ENCODE peak calls at places on chromosome 14, in eight cellular contexts. One of them, this sample, is unnamed.

GRCh38 chr14:29741909-29742401 is 185.7 kb downstream of the PRKD1 start:
- DNase-seq in HAP-1: no peak
- DNase-seq in WTC11: no peak
- DNase-seq in GM10248: no peak
- DNase-seq in stimulated activated CD4-positive, alpha-beta T cell treated with anti-CD3 and anti-CD28 coated beads, Interleukin-1b, Interleukin-23, amount 100 ng/mL, for 1 hour: no peak
- DNase-seq in NCI-H2029: peak
- DNase-seq in Jurkat, Clone E6-1: no peak
- DNase-seq in naive thymus-derived CD8-positive, alpha-beta T cell: no peak
- DNase-seq in this sample: peak

GRCh38 chr14:95255013-95255412 is 64.7 kb downstream of the CLMN start:
- DNase-seq in HAP-1: no peak
- DNase-seq in naive thymus-derived CD8-positive, alpha-beta T cell: no peak
- DNase-seq in GM10248: peak
- DNase-seq in WTC11: peak
- DNase-seq in Jurkat, Clone E6-1: no peak
- DNase-seq in stimulated activated CD4-positive, alpha-beta T cell treated with anti-CD3 and anti-CD28 coated beads, Interleukin-1b, Interleukin-23, amount 100 ng/mL, for 1 hour: no peak
- DNase-seq in NCI-H2029: no peak
- DNase-seq in this sample: no peak

GRCh38 chr14:64971890-64972785 is at the start of gene RAB15:
- DNase-seq in WTC11: peak
- DNase-seq in HAP-1: no peak
- DNase-seq in stimulated activated CD4-positive, alpha-beta T cell treated with anti-CD3 and anti-CD28 coated beads, Interleukin-1b, Interleukin-23, amount 100 ng/mL, for 1 hour: no peak
- DNase-seq in NCI-H2029: no peak
- DNase-seq in Jurkat, Clone E6-1: no peak
- DNase-seq in GM10248: peak
- DNase-seq in naive thymus-derived CD8-positive, alpha-beta T cell: peak
- DNase-seq in this sample: no peak

GRCh38 chr14:65791551-65791981 is 379.0 kb downstream of the FUT8 start:
- DNase-seq in stimulated activated CD4-positive, alpha-beta T cell treated with anti-CD3 and anti-CD28 coated beads, Interleukin-1b, Interleukin-23, amount 100 ng/mL, for 1 hour: no peak
- DNase-seq in Jurkat, Clone E6-1: peak
- DNase-seq in GM10248: peak
- DNase-seq in HAP-1: no peak
- DNase-seq in WTC11: no peak
- DNase-seq in naive thymus-derived CD8-positive, alpha-beta T cell: peak
- DNase-seq in NCI-H2029: no peak
- DNase-seq in this sample: peak

GRCh38 chr14:91983571-91983970 is 36.1 kb upstream of the FBLN5 start:
- DNase-seq in Jurkat, Clone E6-1: no peak
- DNase-seq in WTC11: no peak
- DNase-seq in stimulated activated CD4-positive, alpha-beta T cell treated with anti-CD3 and anti-CD28 coated beads, Interleukin-1b, Interleukin-23, amount 100 ng/mL, for 1 hour: no peak
- DNase-seq in naive thymus-derived CD8-positive, alpha-beta T cell: no peak
- DNase-seq in NCI-H2029: no peak
- DNase-seq in HAP-1: no peak
- DNase-seq in GM10248: no peak
- DNase-seq in this sample: no peak

GRCh38 chr14:69056389-69056788 is 77.3 kb upstream of the ACTN1 start:
- DNase-seq in Jurkat, Clone E6-1: no peak
- DNase-seq in naive thymus-derived CD8-positive, alpha-beta T cell: peak
- DNase-seq in HAP-1: peak
- DNase-seq in stimulated activated CD4-positive, alpha-beta T cell treated with anti-CD3 and anti-CD28 coated beads, Interleukin-1b, Interleukin-23, amount 100 ng/mL, for 1 hour: no peak
- DNase-seq in GM10248: no peak
- DNase-seq in WTC11: peak
- DNase-seq in NCI-H2029: no peak
- DNase-seq in this sample: no peak

GRCh38 chr14:34610101-34610500 is 19.8 kb downstream of the SNX6 start:
- DNase-seq in NCI-H2029: no peak
- DNase-seq in HAP-1: no peak
- DNase-seq in WTC11: no peak
- DNase-seq in naive thymus-derived CD8-positive, alpha-beta T cell: no peak
- DNase-seq in GM10248: no peak
- DNase-seq in stimulated activated CD4-positive, alpha-beta T cell treated with anti-CD3 and anti-CD28 coated beads, Interleukin-1b, Interleukin-23, amount 100 ng/mL, for 1 hour: no peak
- DNase-seq in Jurkat, Clone E6-1: no peak
- DNase-seq in this sample: no peak

GRCh38 chr14:98900721-98901272 is 371.2 kb downstream of the BCL11B start:
- DNase-seq in naive thymus-derived CD8-positive, alpha-beta T cell: no peak
- DNase-seq in HAP-1: no peak
- DNase-seq in GM10248: no peak
- DNase-seq in Jurkat, Clone E6-1: no peak
- DNase-seq in stimulated activated CD4-positive, alpha-beta T cell treated with anti-CD3 and anti-CD28 coated beads, Interleukin-1b, Interleukin-23, amount 100 ng/mL, for 1 hour: no peak
- DNase-seq in WTC11: no peak
- DNase-seq in NCI-H2029: no peak
- DNase-seq in this sample: no peak

GRCh38 chr14:80491131-80491530 is 279.8 kb upstream of the DIO2 start:
- DNase-seq in HAP-1: no peak
- DNase-seq in GM10248: no peak
- DNase-seq in NCI-H2029: no peak
- DNase-seq in WTC11: peak
- DNase-seq in stimulated activated CD4-positive, alpha-beta T cell treated with anti-CD3 and anti-CD28 coated beads, Interleukin-1b, Interleukin-23, amount 100 ng/mL, for 1 hour: no peak
- DNase-seq in naive thymus-derived CD8-positive, alpha-beta T cell: no peak
- DNase-seq in Jurkat, Clone E6-1: peak
- DNase-seq in this sample: no peak

GRCh38 chr14:65101631-65102440 is 481 bp downstream of the MAX start:
- DNase-seq in NCI-H2029: no peak
- DNase-seq in WTC11: peak
- DNase-seq in stimulated activated CD4-positive, alpha-beta T cell treated with anti-CD3 and anti-CD28 coated beads, Interleukin-1b, Interleukin-23, amount 100 ng/mL, for 1 hour: no peak
- DNase-seq in naive thymus-derived CD8-positive, alpha-beta T cell: peak
- DNase-seq in Jurkat, Clone E6-1: peak
- DNase-seq in HAP-1: no peak
- DNase-seq in GM10248: no peak
- DNase-seq in this sample: no peak

GRCh38 chr14:67820428-67820881 is 876 bp downstream of the RAD51B start:
- DNase-seq in NCI-H2029: no peak
- DNase-seq in stimulated activated CD4-positive, alpha-beta T cell treated with anti-CD3 and anti-CD28 coated beads, Interleukin-1b, Interleukin-23, amount 100 ng/mL, for 1 hour: no peak
- DNase-seq in HAP-1: peak
- DNase-seq in WTC11: no peak
- DNase-seq in GM10248: peak
- DNase-seq in naive thymus-derived CD8-positive, alpha-beta T cell: no peak
- DNase-seq in Jurkat, Clone E6-1: no peak
- DNase-seq in this sample: no peak

GRCh38 chr14:61836184-61836583 is 74.0 kb downstream of the SNAPC1 start:
- DNase-seq in WTC11: no peak
- DNase-seq in stimulated activated CD4-positive, alpha-beta T cell treated with anti-CD3 and anti-CD28 coated beads, Interleukin-1b, Interleukin-23, amount 100 ng/mL, for 1 hour: no peak
- DNase-seq in GM10248: no peak
- DNase-seq in Jurkat, Clone E6-1: no peak
- DNase-seq in naive thymus-derived CD8-positive, alpha-beta T cell: no peak
- DNase-seq in HAP-1: no peak
- DNase-seq in NCI-H2029: no peak
- DNase-seq in this sample: no peak

GRCh38 chr14:77039285-77040058 is 11.0 kb upstream of the IRF2BPL start:
- DNase-seq in GM10248: no peak
- DNase-seq in WTC11: no peak
- DNase-seq in HAP-1: no peak
- DNase-seq in stimulated activated CD4-positive, alpha-beta T cell treated with anti-CD3 and anti-CD28 coated beads, Interleukin-1b, Interleukin-23, amount 100 ng/mL, for 1 hour: no peak
- DNase-seq in naive thymus-derived CD8-positive, alpha-beta T cell: no peak
- DNase-seq in Jurkat, Clone E6-1: no peak
- DNase-seq in NCI-H2029: no peak
- DNase-seq in this sample: no peak

GRCh38 chr14:32756173-32756572 is 182.5 kb upstream of the NPAS3 start:
- DNase-seq in HAP-1: no peak
- DNase-seq in GM10248: no peak
- DNase-seq in stimulated activated CD4-positive, alpha-beta T cell treated with anti-CD3 and anti-CD28 coated beads, Interleukin-1b, Interleukin-23, amount 100 ng/mL, for 1 hour: no peak
- DNase-seq in WTC11: no peak
- DNase-seq in naive thymus-derived CD8-positive, alpha-beta T cell: no peak
- DNase-seq in NCI-H2029: no peak
- DNase-seq in Jurkat, Clone E6-1: no peak
- DNase-seq in this sample: no peak

GRCh38 chr14:89428556-89429196 is 11.6 kb upstream of the FOXN3 start:
- DNase-seq in stimulated activated CD4-positive, alpha-beta T cell treated with anti-CD3 and anti-CD28 coated beads, Interleukin-1b, Interleukin-23, amount 100 ng/mL, for 1 hour: no peak
- DNase-seq in NCI-H2029: no peak
- DNase-seq in naive thymus-derived CD8-positive, alpha-beta T cell: no peak
- DNase-seq in Jurkat, Clone E6-1: no peak
- DNase-seq in GM10248: no peak
- DNase-seq in HAP-1: no peak
- DNase-seq in WTC11: no peak
- DNase-seq in this sample: no peak

GRCh38 chr14:54369343-54369742 is 27.5 kb upstream of the CDKN3 start:
- DNase-seq in HAP-1: no peak
- DNase-seq in naive thymus-derived CD8-positive, alpha-beta T cell: no peak
- DNase-seq in GM10248: no peak
- DNase-seq in stimulated activated CD4-positive, alpha-beta T cell treated with anti-CD3 and anti-CD28 coated beads, Interleukin-1b, Interleukin-23, amount 100 ng/mL, for 1 hour: no peak
- DNase-seq in WTC11: no peak
- DNase-seq in NCI-H2029: no peak
- DNase-seq in Jurkat, Clone E6-1: no peak
- DNase-seq in this sample: no peak

GRCh38 chr14:102727336-102728095 is 49.7 kb upstream of the TRAF3 start:
- DNase-seq in WTC11: no peak
- DNase-seq in naive thymus-derived CD8-positive, alpha-beta T cell: no peak
- DNase-seq in GM10248: no peak
- DNase-seq in Jurkat, Clone E6-1: no peak
- DNase-seq in NCI-H2029: no peak
- DNase-seq in stimulated activated CD4-positive, alpha-beta T cell treated with anti-CD3 and anti-CD28 coated beads, Interleukin-1b, Interleukin-23, amount 100 ng/mL, for 1 hour: no peak
- DNase-seq in HAP-1: no peak
- DNase-seq in this sample: no peak

GRCh38 chr14:47207636-47208035 is 467.8 kb downstream of the MDGA2 start:
- DNase-seq in HAP-1: no peak
- DNase-seq in NCI-H2029: no peak
- DNase-seq in WTC11: no peak
- DNase-seq in stimulated activated CD4-positive, alpha-beta T cell treated with anti-CD3 and anti-CD28 coated beads, Interleukin-1b, Interleukin-23, amount 100 ng/mL, for 1 hour: no peak
- DNase-seq in naive thymus-derived CD8-positive, alpha-beta T cell: no peak
- DNase-seq in GM10248: no peak
- DNase-seq in Jurkat, Clone E6-1: no peak
- DNase-seq in this sample: no peak

GRCh38 chr14:95157987-95158712 is 821 bp upstream of the DICER1 start:
- DNase-seq in stimulated activated CD4-positive, alpha-beta T cell treated with anti-CD3 and anti-CD28 coated beads, Interleukin-1b, Interleukin-23, amount 100 ng/mL, for 1 hour: no peak
- DNase-seq in WTC11: peak
- DNase-seq in GM10248: peak
- DNase-seq in HAP-1: no peak
- DNase-seq in naive thymus-derived CD8-positive, alpha-beta T cell: peak
- DNase-seq in Jurkat, Clone E6-1: no peak
- DNase-seq in NCI-H2029: no peak
- DNase-seq in this sample: no peak

GRCh38 chr14:34937442-34937841 is 45.4 kb upstream of the SRP54 start:
- DNase-seq in WTC11: no peak
- DNase-seq in Jurkat, Clone E6-1: no peak
- DNase-seq in GM10248: no peak
- DNase-seq in NCI-H2029: no peak
- DNase-seq in stimulated activated CD4-positive, alpha-beta T cell treated with anti-CD3 and anti-CD28 coated beads, Interleukin-1b, Interleukin-23, amount 100 ng/mL, for 1 hour: no peak
- DNase-seq in HAP-1: no peak
- DNase-seq in naive thymus-derived CD8-positive, alpha-beta T cell: no peak
- DNase-seq in this sample: no peak

GRCh38 chr14:76375484-76375883 is 453 bp upstream of the ESRRB start:
- DNase-seq in WTC11: no peak
- DNase-seq in naive thymus-derived CD8-positive, alpha-beta T cell: no peak
- DNase-seq in NCI-H2029: no peak
- DNase-seq in HAP-1: no peak
- DNase-seq in Jurkat, Clone E6-1: no peak
- DNase-seq in stimulated activated CD4-positive, alpha-beta T cell treated with anti-CD3 and anti-CD28 coated beads, Interleukin-1b, Interleukin-23, amount 100 ng/mL, for 1 hour: no peak
- DNase-seq in GM10248: no peak
- DNase-seq in this sample: no peak

GRCh38 chr14:22824711-22825359 is 4.9 kb upstream of the MRPL52 start:
- DNase-seq in NCI-H2029: peak
- DNase-seq in WTC11: no peak
- DNase-seq in GM10248: no peak
- DNase-seq in stimulated activated CD4-positive, alpha-beta T cell treated with anti-CD3 and anti-CD28 coated beads, Interleukin-1b, Interleukin-23, amount 100 ng/mL, for 1 hour: no peak
- DNase-seq in HAP-1: no peak
- DNase-seq in Jurkat, Clone E6-1: peak
- DNase-seq in naive thymus-derived CD8-positive, alpha-beta T cell: no peak
- DNase-seq in this sample: peak

GRCh38 chr14:22685467-22685866 is 41.3 kb upstream of the OR6J1 start:
- DNase-seq in GM10248: no peak
- DNase-seq in WTC11: no peak
- DNase-seq in Jurkat, Clone E6-1: no peak
- DNase-seq in NCI-H2029: no peak
- DNase-seq in stimulated activated CD4-positive, alpha-beta T cell treated with anti-CD3 and anti-CD28 coated beads, Interleukin-1b, Interleukin-23, amount 100 ng/mL, for 1 hour: no peak
- DNase-seq in naive thymus-derived CD8-positive, alpha-beta T cell: no peak
- DNase-seq in HAP-1: no peak
- DNase-seq in this sample: no peak

GRCh38 chr14:77303417-77304156 is 17.1 kb downstream of the POMT2 start:
- DNase-seq in naive thymus-derived CD8-positive, alpha-beta T cell: no peak
- DNase-seq in stimulated activated CD4-positive, alpha-beta T cell treated with anti-CD3 and anti-CD28 coated beads, Interleukin-1b, Interleukin-23, amount 100 ng/mL, for 1 hour: no peak
- DNase-seq in NCI-H2029: peak
- DNase-seq in HAP-1: peak
- DNase-seq in Jurkat, Clone E6-1: no peak
- DNase-seq in GM10248: no peak
- DNase-seq in WTC11: no peak
- DNase-seq in this sample: peak

GRCh38 chr14:39469094-39469710 is 37.0 kb upstream of the FBXO33 start:
- DNase-seq in HAP-1: peak
- DNase-seq in stimulated activated CD4-positive, alpha-beta T cell treated with anti-CD3 and anti-CD28 coated beads, Interleukin-1b, Interleukin-23, amount 100 ng/mL, for 1 hour: no peak
- DNase-seq in GM10248: no peak
- DNase-seq in naive thymus-derived CD8-positive, alpha-beta T cell: peak
- DNase-seq in NCI-H2029: no peak
- DNase-seq in WTC11: peak
- DNase-seq in Jurkat, Clone E6-1: peak
- DNase-seq in this sample: no peak